ENCODE peak calls at places on chromosomes 2 and 18, in six cellular contexts. O is transverse colon, H is prostate gland, Z is gastrocnemius medialis, F is uterus, E is HCT116. A is an unnamed sample. For H3K9me3, the result is how much of the 10 kb centered on the place peaks cover.

GRCh38 chr18:75582406-75582821 is 154.9 kb upstream of the SMIM21 start:
- DNase-seq in O (no peak), F (no peak), H (no peak), Z (no peak), E (no peak), A (no peak)

GRCh38 chr2:27496357-27497287 is at the start of gene GCKR:
- DNase-seq in H (no peak), Z (no peak), F (no peak), O (no peak), E (no peak), A (no peak)

GRCh38 chr2:196613302-196613701 is 26.2 kb upstream of the CCDC150 start:
- DNase-seq in Z (no peak), H (no peak), E (no peak), F (no peak), O (no peak), A (no peak)

GRCh38 chr2:152762202-152762601 is 43.8 kb downstream of the ARL6IP6 start:
- DNase-seq in O (no peak), Z (no peak), E (no peak), H (no peak), F (no peak), A (no peak)

GRCh38 chr2:170733821-170734600 is 18.9 kb downstream of the SP5 start:
- DNase-seq in H (no peak), O (no peak), Z (no peak), F (no peak), E (no peak), A (no peak)

GRCh38 chr2:71609029-71609428 is 155.7 kb downstream of the DYSF start:
- DNase-seq in F (peak), E (no peak), O (no peak), Z (peak), H (no peak), A (peak)

GRCh38 chr2:195710407-195710806 is 53.4 kb downstream of the SLC39A10 start:
- DNase-seq in Z (no peak), H (no peak), O (no peak), E (no peak), F (no peak), A (no peak)

GRCh38 chr2:216700088-216700567 is 4.8 kb upstream of the IGFBP5 start:
- DNase-seq in E (no peak), H (no peak), O (no peak), Z (no peak), F (no peak), A (no peak)

GRCh38 chr2:37992631-37993030 is 67.5 kb downstream of the RMDN2 start:
- DNase-seq in O (no peak), H (no peak), Z (no peak), F (no peak), E (no peak), A (no peak)

GRCh38 chr18:23528580-23529472 is 25.5 kb downstream of the RMC1 start:
- DNase-seq in Z (peak), O (peak), H (no peak), E (no peak), F (peak), A (no peak)

GRCh38 chr2:164046040-164046439 is 310.2 kb upstream of the FIGN start:
- DNase-seq in F (no peak), H (no peak), E (no peak), Z (no peak), O (no peak), A (no peak)

GRCh38 chr2:104919127-104919526 is 65.2 kb downstream of the POU3F3 start:
- DNase-seq in E (no peak), O (peak), H (no peak), Z (no peak), F (no peak), A (no peak)

GRCh38 chr18:50649821-50650220 is 89.9 kb downstream of the MAPK4 start:
- DNase-seq in Z (peak), F (peak), E (no peak), H (peak), O (peak), A (peak)

GRCh38 chr2:207530160-207531023 is 630 bp downstream of the CREB1 start:
- DNase-seq in E (no peak), F (peak), O (peak), Z (peak), H (peak), A (no peak)

GRCh38 chr2:216057688-216058193 is 23.9 kb downstream of the PECR start:
- DNase-seq in F (no peak), E (peak), Z (no peak), O (peak), H (no peak), A (no peak)

GRCh38 chr2:23418490-23418911 is 33.5 kb downstream of the KLHL29 start:
- DNase-seq in H (no peak), F (no peak), Z (no peak), E (no peak), O (no peak), A (no peak)

GRCh38 chr2:107735206-107735605 is 91.5 kb upstream of the RGPD4 start:
- DNase-seq in Z (no peak), E (no peak), O (no peak), F (no peak), H (no peak), A (no peak)

GRCh38 chr2:211329421-211329820 is 773.0 kb downstream of the CPS1 start:
- DNase-seq in E (no peak), H (no peak), F (no peak), O (no peak), Z (no peak), A (no peak)

GRCh38 chr18:10892801-10893595 is 256.4 kb downstream of the PIEZO2 start:
- DNase-seq in H (no peak), E (no peak), O (no peak), Z (no peak), F (no peak), A (no peak)

GRCh38 chr2:186755066-186755465 is 61.2 kb downstream of the FAM171B start:
- DNase-seq in O (no peak), Z (no peak), E (no peak), H (no peak), F (no peak), A (no peak)

GRCh38 chr2:23803965-23804542 is 122.9 kb downstream of the ATAD2B start:
- DNase-seq in E (no peak), Z (peak), F (peak), O (peak), H (no peak), A (no peak)

GRCh38 chr2:77169426-77169825 is 352.8 kb downstream of the LRRTM4 start:
- DNase-seq in E (no peak), O (no peak), Z (no peak), H (no peak), F (no peak), A (no peak)

GRCh38 chr2:134135793-134136192 is 118.1 kb upstream of the MGAT5 start:
- DNase-seq in O (no peak), F (no peak), E (no peak), H (no peak), Z (no peak), A (no peak)

GRCh38 chr2:228700638-228701037 is 519.2 kb upstream of the SPHKAP start:
- DNase-seq in E (no peak), Z (no peak), H (no peak), F (no peak), O (no peak), A (no peak)

GRCh38 chr2:49003206-49003605 is 151.1 kb downstream of the FSHR start:
- DNase-seq in Z (no peak), O (no peak), F (no peak), H (no peak), E (no peak), A (no peak)

GRCh38 chr2:105134076-105134475 is 96.2 kb downstream of the MRPS9 start:
- DNase-seq in H (no peak), Z (no peak), F (no peak), O (no peak), E (no peak), A (no peak)

GRCh38 chr2:169734172-169734847 is 678 bp downstream of the KLHL23 start:
- DNase-seq in H (no peak), O (peak), Z (no peak), F (peak), E (no peak), A (no peak)

GRCh38 chr18:25097119-25098114 is 254.5 kb downstream of the ZNF521 start:
- DNase-seq in F (no peak), O (no peak), Z (no peak), H (no peak), E (no peak), A (no peak)

GRCh38 chr2:197168705-197169104 is 141.9 kb downstream of the ANKRD44 start:
- DNase-seq in O (peak), Z (peak), F (peak), H (no peak), E (peak), A (no peak)

GRCh38 chr18:1002653-1003178 is 98.0 kb downstream of the ADCYAP1 start:
- DNase-seq in H (no peak), O (no peak), Z (no peak), F (no peak), E (no peak), A (no peak)

GRCh38 chr2:129741165-129741564 is 238.3 kb upstream of the RAB6C start:
- DNase-seq in F (no peak), E (no peak), Z (no peak), H (no peak), O (no peak), A (no peak)

GRCh38 chr2:20986540-20986939 is 57.3 kb downstream of the APOB start:
- DNase-seq in E (no peak), H (no peak), O (peak), F (peak), Z (peak), A (no peak)

GRCh38 chr18:44079602-44080001 is 601.1 kb upstream of the SETBP1 start:
- DNase-seq in F (no peak), H (no peak), Z (no peak), O (no peak), E (no peak), A (no peak)

GRCh38 chr2:207805566-207806226 is 36.0 kb upstream of the FZD5 start:
- DNase-seq in F (no peak), O (no peak), Z (no peak), H (no peak), E (no peak), A (no peak)

GRCh38 chr18:78421392-78421791 is 558.2 kb upstream of the SALL3 start:
- DNase-seq in E (no peak), O (no peak), H (no peak), F (no peak), Z (no peak), A (no peak)

GRCh38 chr2:216654528-216655052 is 21.4 kb downstream of the IGFBP2 start:
- DNase-seq in E (no peak), Z (no peak), H (no peak), F (no peak), O (no peak), A (no peak)

GRCh38 chr2:65158557-65158956 is 28.7 kb upstream of the RAB1A start:
- DNase-seq in Z (no peak), F (no peak), E (no peak), H (no peak), O (no peak), A (no peak)

GRCh38 chr18:39500320-39500719 is 1934.7 kb upstream of the CELF4 start:
- DNase-seq in Z (no peak), O (no peak), E (no peak), H (no peak), F (no peak), A (no peak)

GRCh38 chr2:12428786-12429185 is 287.9 kb upstream of the TRIB2 start:
- DNase-seq in H (no peak), Z (no peak), E (no peak), F (no peak), O (no peak), A (no peak)

GRCh38 chr2:160324917-160325316 is 124.8 kb upstream of the ITGB6 start:
- DNase-seq in F (no peak), O (no peak), Z (no peak), H (no peak), E (no peak), A (no peak)

GRCh38 chr2:160321025-160321424 is 121.0 kb upstream of the ITGB6 start:
- DNase-seq in O (peak), E (no peak), F (no peak), Z (no peak), H (no peak), A (no peak)

GRCh38 chr2:160322320-160322719 is 122.2 kb upstream of the ITGB6 start:
- DNase-seq in E (no peak), H (no peak), Z (no peak), O (no peak), F (no peak), A (no peak)

GRCh38 chr2:160325413-160325812 is 125.3 kb upstream of the ITGB6 start:
- DNase-seq in Z (no peak), F (no peak), H (no peak), O (no peak), E (no peak), A (no peak)

GRCh38 chr2:160324161-160324768 is 124.2 kb upstream of the ITGB6 start:
- DNase-seq in H (peak), E (peak), F (peak), Z (peak), O (peak), A (no peak)
- TF ChIP-seq POLR2A in H (no peak), E (no peak), F (no peak), Z (no peak), O (no peak), A (no peak)

GRCh38 chr2:132469095-132469494 is 52.5 kb downstream of the GPR39 start:
- DNase-seq in O (no peak), F (no peak), H (no peak), Z (no peak), E (no peak), A (no peak)
- H3K9me3 ChIP-seq in O (under half), F (under half), H (under half), Z (under half), E (under half), A (under half)

DNA sequence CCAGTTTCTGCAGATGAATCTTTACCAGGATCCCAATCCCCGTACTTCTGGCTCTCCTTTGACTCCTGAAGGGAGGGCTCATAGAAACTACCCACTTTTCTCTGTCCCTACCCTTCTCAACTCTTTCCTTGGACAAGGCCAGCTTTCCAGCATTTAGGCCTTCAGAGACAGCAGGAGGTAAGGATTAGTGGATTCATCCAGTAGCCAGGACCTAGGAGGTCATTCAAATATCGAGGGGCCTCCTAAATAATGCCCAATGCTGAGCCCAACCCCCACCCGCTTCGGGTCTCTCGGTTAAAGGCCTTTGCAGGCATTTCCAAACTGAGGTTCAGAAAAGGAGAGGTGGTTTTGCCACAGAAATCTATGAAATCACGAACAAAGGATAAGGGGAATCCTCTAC is 4.7 kb upstream of the ZNF532 start:
- DNase-seq in Z (no peak), H (no peak), E (no peak), O (no peak), F (no peak), A (no peak)
- H3K27ac ChIP-seq in Z (peak), H (peak), E (no peak), O (peak), F (peak), A (peak)

GRCh38 chr2:88540346-88540745 is 86.9 kb downstream of the EIF2AK3 start:
- DNase-seq in F (no peak), O (no peak), H (no peak), Z (no peak), E (no peak), A (no peak)

GRCh38 chr2:88542668-88543067 is 84.6 kb downstream of the EIF2AK3 start:
- DNase-seq in F (no peak), O (no peak), H (no peak), Z (no peak), E (no peak), A (no peak)

GRCh38 chr2:88537640-88538039 is 85.1 kb upstream of the FOXI3 start:
- DNase-seq in E (no peak), F (no peak), O (no peak), Z (no peak), H (no peak), A (no peak)

GRCh38 chr2:88543541-88544057 is 83.7 kb downstream of the EIF2AK3 start:
- DNase-seq in E (no peak), O (no peak), H (no peak), F (no peak), Z (no peak), A (no peak)

DNA sequence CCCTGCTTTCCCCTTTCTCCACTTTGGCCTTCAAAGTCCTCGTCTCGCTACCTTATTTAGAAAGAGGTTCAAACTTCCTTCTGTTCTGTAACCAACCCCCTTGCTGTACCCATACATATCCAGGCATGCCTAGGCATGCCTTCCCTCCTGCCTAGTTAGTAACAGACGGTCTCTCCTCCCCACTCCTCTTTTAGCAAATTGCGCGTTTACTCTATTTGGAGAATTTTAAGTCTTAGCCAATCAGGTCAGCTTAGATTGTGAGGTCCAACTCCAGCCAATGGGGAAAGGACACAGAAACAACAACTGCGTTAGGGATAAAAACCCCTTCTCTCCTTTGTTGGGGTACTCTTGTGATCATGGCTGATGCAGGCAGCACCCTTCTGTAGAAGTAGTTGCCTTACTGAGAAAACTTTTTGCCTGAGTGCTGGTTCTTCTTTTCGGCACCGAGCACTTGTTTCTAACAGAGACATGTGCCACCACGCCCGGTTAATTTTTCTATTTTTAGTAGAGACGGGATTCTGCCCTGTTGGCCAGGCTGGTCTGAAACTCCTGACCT is 85.9 kb upstream of the FOXI3 start:
- DNase-seq in F (no peak), H (no peak), O (no peak), E (no peak), Z (no peak), A (no peak)
- TF ChIP-seq POLR2A in F (no peak), H (no peak), O (no peak), E (no peak), Z (no peak), A (no peak)

GRCh38 chr2:240615409-240615808 is 9.9 kb upstream of the GPR35 start:
- DNase-seq in E (no peak), F (no peak), Z (no peak), O (no peak), H (no peak), A (no peak)

GRCh38 chr2:240611601-240612210 is 13.6 kb upstream of the GPR35 start:
- DNase-seq in Z (no peak), E (no peak), H (no peak), O (no peak), F (no peak), A (no peak)

GRCh38 chr2:240613781-240614180 is 11.5 kb upstream of the GPR35 start:
- DNase-seq in E (no peak), F (no peak), O (no peak), Z (no peak), H (no peak), A (no peak)

GRCh38 chr2:240615830-240616547 is 9.3 kb upstream of the GPR35 start:
- DNase-seq in F (no peak), H (no peak), E (no peak), Z (peak), O (peak), A (no peak)

GRCh38 chr2:240614391-240614790 is 10.9 kb upstream of the GPR35 start:
- DNase-seq in F (no peak), E (no peak), H (no peak), O (no peak), Z (no peak), A (peak)
- H3K9me3 ChIP-seq in F (under half), E (under half), H (under half), O (under half), Z (under half), A (under half)

DNA sequence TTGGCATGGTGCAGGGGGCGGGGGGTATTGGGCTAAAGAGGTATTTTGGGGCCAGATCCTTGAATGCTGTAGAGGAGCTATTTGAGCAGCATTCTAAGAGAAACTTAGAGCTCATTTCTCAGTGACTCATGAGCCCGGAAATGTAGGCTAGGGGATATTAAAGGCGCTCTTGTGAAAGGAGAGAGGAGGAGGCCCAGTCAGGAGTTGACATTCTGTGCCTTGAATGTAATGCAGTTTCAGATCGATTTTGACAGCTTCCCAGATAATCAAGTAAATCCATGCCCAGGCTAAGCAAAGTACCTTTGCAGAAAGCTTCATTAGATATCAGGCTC is 1.4 kb downstream of the CAB39 start:
- DNase-seq in F (no peak), H (no peak), O (peak), Z (peak), E (no peak), A (no peak)
- H3K27ac ChIP-seq in F (peak), H (peak), O (peak), Z (peak), E (peak), A (peak)

A was measured in breast epithelium.